ENCODE peak calls at places on chromosome 3, in ten cellular contexts. C is fibroblast of lung; V is GM12865; E is left ventricle myocardium inferior; B is astrocyte; Y is SJSA1; W is breast epithelium; O is CD8-positive, alpha-beta memory T cell; J is body of pancreas; Z is lower lobe of right lung. N is an unnamed sample.
A peak's percentile ranks its signal among the peaks of the same experiment; 100 is the strongest.

GRCh38 chr3:52372822-52373504 is 56.8 kb downstream of the DNAH1 start:
- DNase-seq in C (no peak), B (no peak), Z (no peak), V (peak; percentile 27), O (peak; percentile 7), W (no peak), Y (no peak), E (peak; percentile 46), J (no peak), N (no peak)

GRCh38 chr3:155362808-155363689 is 69.6 kb upstream of the STRIT1 start:
- DNase-seq in B (peak; percentile 42), C (no peak), E (no peak), O (no peak), V (no peak), J (no peak), W (no peak), Z (no peak), Y (no peak), N (no peak)

GRCh38 chr3:177300842-177301241 is 103.6 kb upstream of the TBL1XR1 start:
- DNase-seq in B (no peak), V (peak; percentile 54), W (no peak), C (no peak), Y (no peak), E (no peak), J (no peak), Z (no peak), O (no peak), N (no peak)

GRCh38 chr3:72523409-72524172 is 324.7 kb downstream of the SHQ1 start:
- DNase-seq in W (no peak), V (peak; percentile 79), B (no peak), Z (peak; percentile 62), O (no peak), C (no peak), E (peak; percentile 21), J (no peak), Y (peak; percentile 18), N (peak; percentile 7)

GRCh38 chr3:128112406-128112968 is 11.1 kb downstream of the RUVBL1 start:
- DNase-seq in E (no peak), B (peak; percentile 88), C (peak; percentile 91), J (no peak), V (peak; percentile 75), W (no peak), Y (peak; percentile 82), Z (no peak), O (peak; percentile 63), N (peak; percentile 88)

GRCh38 chr3:71991681-71992080 is 206.7 kb upstream of the PROK2 start:
- DNase-seq in J (no peak), B (no peak), Y (no peak), Z (no peak), W (no peak), O (no peak), V (no peak), C (no peak), E (no peak), N (no peak)

GRCh38 chr3:188272481-188273372 is 118.8 kb downstream of the LPP start:
- DNase-seq in W (no peak), E (no peak), O (no peak), V (no peak), Z (no peak), Y (peak; percentile 88), J (no peak), C (peak; percentile 84), B (peak; percentile 94), N (peak; percentile 60)

GRCh38 chr3:16728762-16729745 is 123.8 kb upstream of the DAZL start:
- DNase-seq in C (no peak), Y (no peak), O (no peak), B (peak; percentile 67), E (no peak), Z (no peak), W (no peak), V (no peak), J (no peak), N (peak; percentile 68)

GRCh38 chr3:196969001-196969659 is 497 bp upstream of the PIGZ start:
- DNase-seq in B (no peak), Y (peak; percentile 31), Z (peak; percentile 71), V (peak; percentile 79), O (peak; percentile 24), J (no peak), E (peak; percentile 32), C (no peak), W (no peak), N (no peak)

GRCh38 chr3:65265942-65266341 is 578.1 kb upstream of the ADAMTS9 start:
- DNase-seq in Z (no peak), O (no peak), V (no peak), W (no peak), J (no peak), C (no peak), B (peak; percentile 34), E (no peak), Y (no peak), N (no peak)

GRCh38 chr3:183924956-183925355 is 40.3 kb upstream of the PARL start:
- DNase-seq in J (no peak), B (peak; percentile 41), C (peak; percentile 87), O (no peak), Y (peak; percentile 34), Z (no peak), V (no peak), W (no peak), E (no peak), N (peak; percentile 93)

GRCh38 chr3:172131746-172132145 is 92.4 kb downstream of the FNDC3B start:
- DNase-seq in B (no peak), V (no peak), E (no peak), J (no peak), Y (no peak), C (no peak), Z (no peak), O (no peak), W (no peak), N (no peak)

GRCh38 chr3:118447326-118447725 is 587.3 kb downstream of the IGSF11 start:
- DNase-seq in W (no peak), J (no peak), Y (no peak), E (no peak), O (no peak), Z (no peak), V (no peak), B (no peak), C (no peak), N (no peak)

DNA sequence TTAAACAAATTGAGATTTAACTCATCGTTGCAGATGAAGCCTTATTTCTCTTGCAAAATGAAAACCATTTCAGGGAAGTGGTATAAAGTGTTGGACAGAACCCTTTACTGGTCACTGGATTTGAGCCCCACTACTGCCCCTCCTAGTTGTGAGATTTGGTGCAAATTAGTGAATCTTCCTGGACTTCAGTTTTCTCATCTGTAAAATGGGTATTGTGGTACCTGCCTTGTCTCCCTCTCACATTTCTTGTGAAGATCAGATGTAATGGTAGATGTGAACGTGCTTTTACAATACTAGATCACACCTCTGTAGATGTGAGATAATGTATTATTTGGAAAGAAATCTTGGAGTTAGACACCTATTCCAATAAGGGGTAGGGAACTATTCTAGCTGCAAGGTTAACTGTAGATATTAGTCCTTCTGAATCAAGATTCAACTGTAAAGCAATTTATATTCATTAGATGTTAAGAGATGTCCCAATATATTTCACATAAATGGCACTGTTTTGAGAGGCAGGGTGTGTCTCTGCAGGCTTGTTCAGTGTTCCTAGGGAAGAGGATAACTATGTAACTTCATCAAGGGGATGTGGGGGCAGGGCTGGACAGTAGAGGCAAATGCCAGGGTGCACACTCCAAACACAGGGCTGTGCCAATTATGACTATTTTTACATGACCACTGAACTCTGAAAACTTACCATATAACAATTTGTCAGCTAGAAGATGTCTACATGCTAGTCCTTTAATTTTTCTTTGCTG is 112.4 kb upstream of the PFN2 start:
- DNase-seq in V (no peak), J (no peak), B (no peak), E (no peak), Z (no peak), O (no peak), Y (peak; percentile 31), W (no peak), C (no peak), N (no peak)
- H3K4me3 ChIP-seq in V (no peak overlapping the region), J (no peak overlapping the region), B (peak overlapping the region; percentile 47), E (peak overlapping the region; percentile 49), Z (no peak overlapping the region), O (no peak overlapping the region), Y (peak overlapping the region; percentile 14), W (peak overlapping the region; percentile 34), C (peak overlapping the region; percentile 67), N (peak overlapping the region; percentile 22)

DNA sequence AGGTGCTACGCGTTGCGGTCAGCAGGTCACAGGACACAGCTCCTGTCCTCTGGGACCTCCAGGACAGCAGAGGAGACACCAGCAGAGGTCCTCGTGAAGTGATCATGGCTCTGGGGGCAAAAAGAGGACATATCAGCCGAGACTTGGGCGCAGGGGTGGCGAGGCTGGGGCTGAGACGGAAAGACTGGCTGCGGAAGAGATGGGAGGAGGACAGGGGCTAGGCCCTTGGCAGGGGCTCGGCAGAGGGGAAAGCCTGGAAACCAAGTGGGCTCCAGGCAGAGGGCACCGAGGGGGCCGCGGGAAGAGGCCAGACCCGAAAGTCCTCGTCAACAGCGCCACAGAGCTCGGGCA is 4.9 kb upstream of the CFAP100 start:
- DNase-seq in V (no peak), Y (no peak), W (no peak), J (no peak), O (no peak), Z (no peak), C (no peak), B (no peak), E (no peak), N (no peak)
- H3K4me3 ChIP-seq in V (no peak overlapping the region), Y (no peak overlapping the region), W (peak overlapping the region; percentile 66), J (no peak overlapping the region), O (no peak overlapping the region), Z (peak overlapping the region; percentile 56), C (no peak overlapping the region), B (no peak overlapping the region), E (peak overlapping the region; percentile 65), N (no peak overlapping the region)

DNA sequence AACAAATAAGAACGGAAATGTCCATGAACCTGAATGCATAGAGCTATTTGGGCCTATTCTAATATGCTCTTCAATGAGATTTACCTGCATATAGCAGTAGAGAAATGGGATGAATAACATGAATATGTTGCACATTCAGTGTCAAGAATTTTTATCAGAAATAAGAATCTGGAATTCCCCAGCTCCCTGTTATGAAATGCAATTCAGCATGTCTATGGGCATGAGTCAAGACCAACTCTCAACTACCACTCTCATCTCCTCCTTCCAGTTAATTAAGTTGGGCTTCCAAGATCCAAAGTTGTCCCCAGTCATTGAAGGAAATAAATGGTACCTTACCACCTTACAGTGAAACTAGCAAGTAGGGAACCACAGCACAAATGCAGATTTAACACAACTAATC is 133.7 kb upstream of the ALCAM start:
- DNase-seq in W (no peak), E (no peak), C (no peak), Y (no peak), O (no peak), B (peak; percentile 4), Z (no peak), V (no peak), J (no peak), N (no peak)
- H3K4me3 ChIP-seq in W (no peak overlapping the region), E (no peak overlapping the region), C (no peak overlapping the region), Y (no peak overlapping the region), O (no peak overlapping the region), B (no peak overlapping the region), Z (no peak overlapping the region), V (no peak overlapping the region), J (no peak overlapping the region), N (no peak overlapping the region)

DNA sequence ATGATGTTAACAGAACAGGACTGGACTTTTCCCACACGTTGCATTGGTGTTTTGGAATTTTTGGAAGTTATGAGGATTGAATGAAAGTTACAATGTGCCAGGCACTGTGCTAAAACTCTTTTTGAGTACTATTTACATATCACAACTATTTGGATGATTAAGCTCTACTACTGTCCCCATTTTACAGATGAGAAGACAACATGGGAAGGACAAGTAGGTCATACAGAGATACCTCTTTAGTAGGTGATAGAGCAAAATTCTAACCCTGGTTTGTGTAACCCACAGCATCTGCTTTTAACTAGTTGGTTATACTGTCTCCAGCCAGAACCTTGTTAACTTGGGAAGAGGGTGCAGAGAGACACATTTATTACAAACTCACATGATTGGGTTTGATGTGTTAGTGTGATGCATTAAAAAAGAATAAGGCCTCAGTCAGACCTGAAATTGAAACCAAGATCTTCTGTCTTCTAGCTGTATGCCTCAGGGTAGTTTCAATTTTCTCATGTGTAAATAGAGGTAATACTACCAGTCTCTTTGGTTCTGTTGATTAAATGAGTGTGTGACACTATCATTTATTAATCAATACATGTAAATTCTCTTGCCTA is 1.4 kb downstream of the NDUFB4 start:
- DNase-seq in Y (no peak), J (no peak), V (peak; percentile 60), W (no peak), B (no peak), E (no peak), C (no peak), Z (no peak), O (no peak), N (no peak)
- H3K4me3 ChIP-seq in Y (no peak overlapping the region), J (no peak overlapping the region), V (peak overlapping the region; percentile 92), W (peak overlapping the region; percentile 80), B (peak overlapping the region; percentile 53), E (peak overlapping the region; percentile 86), C (peak overlapping the region; percentile 98), Z (peak overlapping the region; percentile 80), O (peak overlapping the region; percentile 48), N (peak overlapping the region; percentile 52)